ENCODE peak calls at places on chromosomes 6 and 20, in nine cellular contexts. R is SK-N-SH, A is fibroblast of mammary gland, D is fibroblast of lung, C is cardiac muscle cell, L is stomach, G is psoas muscle, W is neural progenitor cell, M is AG09309. F is an unnamed sample.

GRCh38 chr6:75557068-75557467 is 44.6 kb upstream of the SENP6 start:
- DNase-seq in R (peak), A (no peak), D (no peak), C (no peak), L (no peak), G (no peak), W (no peak), M (no peak), F (no peak)

GRCh38 chr6:158040051-158040803 is 58.6 kb downstream of the SYNJ2 start:
- DNase-seq in R (peak), A (peak), D (peak), C (peak), L (no peak), G (peak), W (no peak), M (peak), F (peak)

GRCh38 chr6:169265486-169266131 is 12.0 kb upstream of the THBS2 start:
- DNase-seq in R (no peak), A (no peak), D (no peak), C (no peak), L (no peak), G (no peak), W (no peak), M (no peak), F (no peak)

GRCh38 chr20:62051166-62051900 is 14.3 kb downstream of the TAF4 start:
- DNase-seq in R (no peak), A (no peak), D (no peak), C (no peak), L (no peak), G (no peak), W (no peak), M (no peak), F (no peak)

GRCh38 chr20:50580016-50580747 is 70.0 kb downstream of the PTPN1 start:
- DNase-seq in R (peak), A (peak), D (peak), C (peak), L (peak), G (peak), W (peak), M (no peak), F (peak)

GRCh38 chr6:81049425-81050042 is 702.9 kb downstream of the TENT5A start:
- DNase-seq in R (no peak), A (peak), D (peak), C (no peak), L (no peak), G (no peak), W (no peak), M (no peak), F (peak)

GRCh38 chr6:169864148-169865030 is 113.0 kb downstream of the ERMARD start:
- DNase-seq in R (no peak), A (no peak), D (no peak), C (no peak), L (peak), G (no peak), W (no peak), M (no peak), F (no peak)

GRCh38 chr20:63789836-63790571 is 41.1 kb downstream of the ZBTB46 start:
- DNase-seq in R (no peak), A (no peak), D (no peak), C (no peak), L (no peak), G (no peak), W (no peak), M (no peak), F (no peak)

GRCh38 chr20:40703981-40704530 is 15.0 kb upstream of the MAFB start:
- DNase-seq in R (no peak), A (no peak), D (no peak), C (no peak), L (no peak), G (no peak), W (no peak), M (no peak), F (no peak)

GRCh38 chr6:124223596-124223995 is 419.9 kb downstream of the NKAIN2 start:
- DNase-seq in R (no peak), A (peak), D (peak), C (peak), L (no peak), G (no peak), W (no peak), M (no peak), F (peak)

GRCh38 chr6:40986364-40986763 is 52.7 kb downstream of the UNC5CL start:
- DNase-seq in R (no peak), A (no peak), D (peak), C (no peak), L (no peak), G (no peak), W (no peak), M (no peak), F (no peak)

GRCh38 chr20:61524956-61525666 is 273.1 kb downstream of the CDH4 start:
- DNase-seq in R (no peak), A (no peak), D (no peak), C (no peak), L (no peak), G (no peak), W (no peak), M (no peak), F (no peak)

GRCh38 chr6:38400764-38401163 is 239.0 kb downstream of the BTBD9 start:
- DNase-seq in R (no peak), A (no peak), D (no peak), C (no peak), L (no peak), G (no peak), W (no peak), M (no peak), F (no peak)

GRCh38 chr20:35395728-35396127 is 16.0 kb downstream of the UQCC1 start:
- DNase-seq in R (peak), A (peak), D (peak), C (peak), L (no peak), G (no peak), W (no peak), M (peak), F (peak)

GRCh38 chr6:47308674-47309325 is 905 bp downstream of the TNFRSF21 start:
- DNase-seq in R (peak), A (peak), D (peak), C (peak), L (peak), G (peak), W (peak), M (no peak), F (no peak)

GRCh38 chr6:111503194-111503593 is 20.2 kb upstream of the REV3L start:
- DNase-seq in R (peak), A (peak), D (peak), C (peak), L (no peak), G (no peak), W (peak), M (no peak), F (no peak)

GRCh38 chr6:32112436-32112980 is 3.4 kb upstream of the TNXB start:
- DNase-seq in R (no peak), A (peak), D (no peak), C (no peak), L (no peak), G (peak), W (no peak), M (no peak), F (peak)

GRCh38 chr6:6749791-6750434 is 161.4 kb downstream of the LY86 start:
- DNase-seq in R (no peak), A (peak), D (peak), C (peak), L (peak), G (peak), W (peak), M (peak), F (peak)

GRCh38 chr20:25273046-25273445 is 25.2 kb downstream of the PYGB start:
- DNase-seq in R (no peak), A (no peak), D (no peak), C (no peak), L (peak), G (peak), W (no peak), M (no peak), F (no peak)

GRCh38 chr20:46635514-46636091 is 15.7 kb downstream of the SLC13A3 start:
- DNase-seq in R (no peak), A (peak), D (peak), C (peak), L (no peak), G (no peak), W (no peak), M (no peak), F (peak)

GRCh38 chr20:32777177-32777956 is 15.2 kb downstream of the DNMT3B start:
- DNase-seq in R (no peak), A (no peak), D (peak), C (no peak), L (peak), G (no peak), W (peak), M (no peak), F (no peak)

GRCh38 chr6:4953440-4953839 is 50.4 kb downstream of the RPP40 start:
- DNase-seq in R (no peak), A (no peak), D (no peak), C (no peak), L (no peak), G (no peak), W (no peak), M (no peak), F (no peak)

GRCh38 chr6:168301648-168302398 is 17.8 kb downstream of the DACT2 start:
- DNase-seq in R (no peak), A (no peak), D (no peak), C (no peak), L (no peak), G (no peak), W (peak), M (no peak), F (no peak)

GRCh38 chr6:40293824-40294188 is 293.4 kb downstream of the LRFN2 start:
- DNase-seq in R (no peak), A (no peak), D (no peak), C (peak), L (no peak), G (no peak), W (no peak), M (no peak), F (no peak)

GRCh38 chr6:29142349-29142748 is 28.4 kb upstream of the OR2J2 start:
- DNase-seq in R (no peak), A (no peak), D (no peak), C (no peak), L (no peak), G (no peak), W (no peak), M (no peak), F (no peak)

GRCh38 chr6:157763129-157763893 is 59.7 kb upstream of the SNX9 start:
- DNase-seq in R (no peak), A (peak), D (peak), C (peak), L (peak), G (peak), W (no peak), M (no peak), F (peak)

GRCh38 chr20:38590682-38591483 is 9.9 kb downstream of the ADIG start:
- DNase-seq in R (no peak), A (no peak), D (no peak), C (no peak), L (no peak), G (no peak), W (peak), M (no peak), F (no peak)

GRCh38 chr20:38109657-38110524 is 55.2 kb downstream of the TGM2 start:
- DNase-seq in R (no peak), A (peak), D (peak), C (peak), L (no peak), G (peak), W (no peak), M (peak), F (peak)

GRCh38 chr6:44730771-44731391 is 343.4 kb downstream of the CDC5L start:
- DNase-seq in R (peak), A (no peak), D (peak), C (no peak), L (no peak), G (no peak), W (no peak), M (peak), F (no peak)

GRCh38 chr6:144279484-144280150 is 5.5 kb upstream of the UTRN start:
- DNase-seq in R (no peak), A (no peak), D (no peak), C (no peak), L (no peak), G (no peak), W (no peak), M (no peak), F (no peak)

GRCh38 chr6:110491644-110492317 is 15.4 kb upstream of the SLC22A16 start:
- DNase-seq in R (no peak), A (peak), D (peak), C (peak), L (no peak), G (no peak), W (no peak), M (peak), F (peak)

GRCh38 chr6:161366301-161366953 is 92.6 kb upstream of the AGPAT4 start:
- DNase-seq in R (no peak), A (no peak), D (no peak), C (no peak), L (no peak), G (no peak), W (no peak), M (no peak), F (no peak)

GRCh38 chr6:169253745-169254238 is at the start of gene THBS2:
- DNase-seq in R (no peak), A (peak), D (peak), C (peak), L (no peak), G (peak), W (peak), M (peak), F (peak)

DNA sequence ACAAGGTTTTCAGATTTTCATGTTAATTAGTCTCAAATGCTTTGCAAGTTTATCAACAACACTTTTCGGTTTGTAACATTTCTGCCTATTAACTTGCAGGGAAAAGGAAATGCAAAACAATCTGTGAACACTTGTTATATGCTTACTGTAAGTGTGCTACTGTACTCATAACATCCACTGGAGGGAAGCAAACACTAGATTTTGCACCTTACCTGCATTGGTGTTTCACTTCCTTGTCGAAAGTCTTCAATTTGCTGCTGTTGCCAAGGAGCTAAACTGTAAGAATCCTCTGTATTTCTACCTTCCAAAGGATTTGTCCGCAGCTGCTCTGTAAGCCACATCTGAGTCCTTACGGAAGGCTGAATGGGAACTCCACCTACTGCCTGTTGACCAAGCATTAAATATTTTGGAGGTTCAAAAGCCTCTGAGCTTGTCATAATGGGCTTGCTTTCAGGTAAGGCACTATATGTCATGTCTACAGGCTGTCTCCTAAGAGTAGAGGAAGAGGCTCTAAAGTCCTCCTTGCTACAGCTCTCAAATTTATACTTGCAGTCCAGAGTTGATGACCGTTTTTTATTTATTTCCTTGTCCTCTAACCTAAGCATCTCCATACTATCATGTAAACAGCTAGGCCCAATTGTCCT is 17.3 kb downstream of the PLN start:
- DNase-seq in R (peak), A (no peak), D (peak), C (no peak), L (no peak), G (no peak), W (no peak), M (no peak), F (no peak)
- TF ChIP-seq CTCF in R (peak), A (peak), D (peak), C (peak), L (no peak), G (peak), W (peak), M (peak), F (peak)

DNA sequence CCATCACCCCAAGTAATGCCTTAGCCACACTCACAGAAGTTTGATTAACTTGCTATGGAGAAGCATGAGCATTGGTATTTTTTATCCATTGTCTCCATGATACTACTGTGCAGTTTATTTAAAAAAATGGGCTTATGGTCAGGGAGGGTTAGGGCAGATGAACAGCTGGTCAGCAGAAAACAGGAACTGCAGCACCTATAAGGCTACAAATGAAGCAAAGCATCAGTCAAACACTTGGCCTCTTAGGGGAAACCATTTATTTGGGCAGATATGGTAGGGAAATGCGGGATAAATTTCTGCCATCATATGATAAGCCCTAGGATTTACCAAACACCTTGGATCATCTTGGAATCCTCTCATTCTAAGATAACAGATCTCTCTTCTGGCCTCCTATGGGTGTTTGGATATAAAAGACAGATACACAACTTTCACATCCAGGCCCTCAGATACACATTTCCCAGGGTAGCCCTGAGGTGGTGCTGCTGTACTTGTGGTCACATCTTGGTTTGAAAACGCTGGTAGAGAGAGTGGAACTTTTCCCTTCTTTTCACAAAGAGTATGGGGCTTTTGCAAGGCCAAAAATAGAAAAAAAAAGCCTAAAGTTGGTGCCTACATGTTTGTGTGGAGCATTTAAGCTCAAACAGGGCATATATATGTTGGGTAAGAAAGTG is 42.8 kb upstream of the AHI1 start:
- DNase-seq in R (no peak), A (peak), D (peak), C (peak), L (no peak), G (no peak), W (no peak), M (no peak), F (peak)
- H3K4me3 ChIP-seq in R (no peak), A (no peak), D (no peak), C (no peak), L (no peak), G (no peak), W (no peak), M (no peak), F (no peak)

GRCh38 chr20:44461142-44461802 is 14.4 kb upstream of the TTPAL start:
- DNase-seq in R (no peak), A (no peak), D (no peak), C (no peak), L (no peak), G (no peak), W (no peak), M (no peak), F (no peak)
- TF ChIP-seq CTCF in R (no peak), A (no peak), D (no peak), C (no peak), L (no peak), G (no peak), W (no peak), M (no peak), F (no peak)

GRCh38 chr20:59645316-59645715 is 41.0 kb downstream of the PHACTR3 start:
- DNase-seq in R (no peak), A (no peak), D (no peak), C (no peak), L (no peak), G (no peak), W (no peak), M (no peak), F (no peak)
- H3K4me3 ChIP-seq in R (no peak), A (no peak), D (no peak), C (no peak), L (no peak), G (no peak), W (no peak), M (no peak), F (no peak)

DNA sequence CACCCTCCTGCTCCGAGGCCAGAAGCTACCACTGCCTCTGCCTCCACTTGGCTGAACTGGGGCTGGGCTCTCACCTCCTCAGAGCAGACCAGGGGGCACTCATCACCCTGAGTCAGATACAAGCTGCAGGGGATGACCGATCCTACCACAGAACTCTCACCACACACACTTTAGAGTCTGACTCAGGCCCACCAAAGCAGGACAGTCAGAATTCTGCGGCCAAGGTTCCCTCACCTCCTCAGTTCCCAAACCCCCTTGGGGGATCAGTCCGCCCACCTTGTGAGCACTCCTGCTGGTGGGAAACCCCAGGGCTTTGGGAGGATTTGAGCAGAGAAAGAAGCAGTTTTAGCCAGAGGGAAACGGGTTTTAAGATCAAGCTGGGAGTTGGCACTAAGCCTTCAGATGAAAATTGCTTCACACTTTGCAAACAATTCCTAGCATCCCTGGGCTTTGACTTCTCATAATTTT is 587.8 kb upstream of the JAG1 start:
- DNase-seq in R (no peak), A (peak), D (peak), C (peak), L (no peak), G (no peak), W (no peak), M (peak), F (peak)
- TF ChIP-seq CTCF in R (no peak), A (no peak), D (no peak), C (no peak), L (no peak), G (no peak), W (no peak), M (no peak), F (no peak)

DNA sequence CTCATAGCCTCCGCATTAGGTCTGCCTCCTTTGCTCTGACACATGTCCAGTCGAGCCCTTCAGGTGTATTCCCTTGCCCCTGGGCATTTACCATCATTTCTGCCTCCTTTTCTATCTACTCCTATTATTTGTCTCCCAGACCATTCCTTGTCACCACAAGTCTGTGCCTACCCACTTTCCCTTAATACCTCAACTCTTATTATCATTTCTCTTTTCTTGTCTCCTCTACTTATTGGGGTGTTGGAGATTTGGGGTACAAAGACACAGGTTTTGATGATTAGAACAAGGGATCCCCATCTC is 1.4 kb downstream of the SYNGAP1 start:
- DNase-seq in R (no peak), A (no peak), D (no peak), C (no peak), L (no peak), G (no peak), W (no peak), M (no peak), F (no peak)
- H3K4me3 ChIP-seq in R (no peak), A (no peak), D (no peak), C (peak), L (no peak), G (no peak), W (peak), M (no peak), F (no peak)